ENCODE peak calls at places on chromosomes 11 and 22, in nine cellular contexts. D, L, N, E, O, H, F, M and U are unnamed samples.

GRCh38 chr11:11843233-11843632 is 1.5 kb downstream of the USP47 start:
- DNase-seq in D (no peak), L (no peak), N (peak; percentile 96), E (peak; percentile 58), O (no peak), H (peak; percentile 95), F (no peak), M (no peak), U (no peak)

GRCh38 chr11:132496341-132496740 is 1036.0 kb downstream of the OPCML start:
- DNase-seq in D (no peak), L (no peak), N (no peak), E (no peak), O (no peak), H (no peak), F (no peak), M (no peak), U (no peak)

GRCh38 chr22:37406836-37407235 is 20.4 kb downstream of the ELFN2 start:
- DNase-seq in D (no peak), L (peak; percentile 60), N (no peak), E (no peak), O (no peak), H (no peak), F (no peak), M (no peak), U (no peak)

GRCh38 chr11:63869686-63870085 is 30.8 kb downstream of the MARK2 start:
- DNase-seq in D (no peak), L (no peak), N (no peak), E (no peak), O (no peak), H (no peak), F (no peak), M (no peak), U (no peak)

GRCh38 chr11:5103066-5103465 is 33.7 kb downstream of the OR52E1 start:
- DNase-seq in D (no peak), L (no peak), N (no peak), E (no peak), O (no peak), H (no peak), F (no peak), M (no peak), U (no peak)

GRCh38 chr11:65127473-65128181 is 5.5 kb downstream of the MRPL49 start:
- DNase-seq in D (no peak), L (no peak), N (no peak), E (no peak), O (no peak), H (no peak), F (no peak), M (no peak), U (no peak)

GRCh38 chr22:22745225-22746060 is 101.0 kb downstream of the GGTLC2 start:
- DNase-seq in D (no peak), L (peak; percentile 67), N (peak; percentile 33), E (peak; percentile 5), O (peak; percentile 41), H (peak; percentile 46), F (no peak), M (no peak), U (no peak)

GRCh38 chr11:113874096-113874919 is 1.1 kb downstream of the USP28 start:
- DNase-seq in D (no peak), L (no peak), N (peak; percentile 19), E (no peak), O (no peak), H (no peak), F (no peak), M (no peak), U (no peak)

GRCh38 chr11:134950692-134951304 is 538.8 kb upstream of the B3GAT1 start:
- DNase-seq in D (no peak), L (no peak), N (peak; percentile 10), E (no peak), O (no peak), H (peak; percentile 55), F (no peak), M (no peak), U (no peak)

GRCh38 chr22:23520875-23521441 is 59.1 kb downstream of the IGLL1 start:
- DNase-seq in D (peak; percentile 40), L (peak; percentile 64), N (peak; percentile 19), E (peak; percentile 55), O (peak; percentile 55), H (peak; percentile 38), F (no peak), M (peak; percentile 4), U (no peak)

GRCh38 chr11:66045177-66045639 is 3.8 kb downstream of the GAL3ST3 start:
- DNase-seq in D (peak; percentile 68), L (peak; percentile 77), N (peak; percentile 80), E (peak; percentile 65), O (peak; percentile 78), H (peak; percentile 68), F (peak; percentile 75), M (peak; percentile 43), U (peak; percentile 87)

GRCh38 chr11:88281317-88281712 is 56.2 kb downstream of the CTSC start:
- DNase-seq in D (no peak), L (no peak), N (peak; percentile 30), E (no peak), O (no peak), H (peak; percentile 23), F (no peak), M (no peak), U (no peak)

DNA sequence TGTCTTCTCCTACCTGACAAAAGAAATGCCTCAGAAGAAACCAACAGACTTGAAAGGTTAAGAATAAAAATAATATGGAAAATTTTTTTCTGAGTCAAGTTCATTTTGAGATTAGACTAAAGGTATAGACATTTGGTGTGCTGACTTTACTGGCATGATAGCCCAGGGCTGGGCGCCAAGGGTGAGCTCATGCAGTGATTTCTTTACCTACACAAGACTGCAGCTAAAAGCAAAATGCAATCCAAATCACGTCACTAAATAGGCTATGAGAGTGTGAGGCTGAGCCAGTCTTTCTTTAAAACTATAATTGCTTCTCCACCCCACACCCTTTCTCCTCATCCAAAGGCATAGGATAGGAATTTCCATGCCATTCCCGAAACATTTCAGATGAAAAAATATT is 196.5 kb downstream of the FAM76B start:
- DNase-seq in D (no peak), L (no peak), N (peak; percentile 74), E (no peak), O (no peak), H (peak; percentile 64), F (no peak), M (no peak), U (no peak)
- TF ChIP-seq CTCF in D (no peak), L (no peak), N (no peak), E (no peak), O (no peak), H (no peak), F (no peak), M (no peak), U (no peak)

DNA sequence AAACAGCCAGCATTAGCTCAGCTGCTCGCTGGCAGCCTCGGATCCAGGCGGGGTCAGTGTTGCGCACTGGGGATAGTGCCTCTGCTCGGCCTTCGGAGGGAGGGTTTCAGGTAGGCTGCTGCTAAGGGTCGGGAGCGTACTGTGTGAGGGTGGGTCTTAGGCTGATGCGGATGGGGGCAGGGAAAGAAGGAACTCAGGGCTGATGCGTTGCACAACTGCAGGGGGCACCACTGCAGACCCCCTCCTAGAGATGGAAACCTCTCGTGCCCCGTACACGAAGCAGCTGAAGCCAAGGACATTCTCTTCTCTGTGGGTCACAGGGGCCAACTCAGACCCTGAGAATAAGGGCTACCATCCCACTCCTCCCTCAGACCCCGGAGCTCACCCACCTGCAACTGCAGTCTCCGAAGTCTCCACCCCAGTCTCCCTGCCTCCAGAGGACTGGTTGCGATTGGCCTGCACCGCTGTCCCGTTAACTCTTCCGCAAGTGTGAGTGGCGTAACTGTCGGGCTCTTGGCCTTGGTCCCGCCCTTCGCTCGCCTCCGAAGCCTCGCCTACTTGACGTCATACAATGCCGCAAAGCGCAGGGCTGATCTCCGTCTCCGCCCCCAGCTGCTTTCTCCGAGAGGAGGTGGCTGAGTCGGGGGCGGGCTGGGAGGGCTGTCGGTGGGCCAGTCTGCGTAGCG is at the start of gene KBTBD3:
- DNase-seq in D (peak; percentile 99), L (peak; percentile 98), N (peak; percentile 100), E (peak; percentile 98), O (peak; percentile 98), H (peak; percentile 99), F (peak; percentile 99), M (peak; percentile 98), U (peak; percentile 12)
- TF ChIP-seq CTCF in D (peak; percentile 36), L (peak; percentile 25), N (peak; percentile 52), E (peak; percentile 75), O (no peak), H (peak; percentile 25), F (no peak), M (peak; percentile 52), U (peak; percentile 35)

DNA sequence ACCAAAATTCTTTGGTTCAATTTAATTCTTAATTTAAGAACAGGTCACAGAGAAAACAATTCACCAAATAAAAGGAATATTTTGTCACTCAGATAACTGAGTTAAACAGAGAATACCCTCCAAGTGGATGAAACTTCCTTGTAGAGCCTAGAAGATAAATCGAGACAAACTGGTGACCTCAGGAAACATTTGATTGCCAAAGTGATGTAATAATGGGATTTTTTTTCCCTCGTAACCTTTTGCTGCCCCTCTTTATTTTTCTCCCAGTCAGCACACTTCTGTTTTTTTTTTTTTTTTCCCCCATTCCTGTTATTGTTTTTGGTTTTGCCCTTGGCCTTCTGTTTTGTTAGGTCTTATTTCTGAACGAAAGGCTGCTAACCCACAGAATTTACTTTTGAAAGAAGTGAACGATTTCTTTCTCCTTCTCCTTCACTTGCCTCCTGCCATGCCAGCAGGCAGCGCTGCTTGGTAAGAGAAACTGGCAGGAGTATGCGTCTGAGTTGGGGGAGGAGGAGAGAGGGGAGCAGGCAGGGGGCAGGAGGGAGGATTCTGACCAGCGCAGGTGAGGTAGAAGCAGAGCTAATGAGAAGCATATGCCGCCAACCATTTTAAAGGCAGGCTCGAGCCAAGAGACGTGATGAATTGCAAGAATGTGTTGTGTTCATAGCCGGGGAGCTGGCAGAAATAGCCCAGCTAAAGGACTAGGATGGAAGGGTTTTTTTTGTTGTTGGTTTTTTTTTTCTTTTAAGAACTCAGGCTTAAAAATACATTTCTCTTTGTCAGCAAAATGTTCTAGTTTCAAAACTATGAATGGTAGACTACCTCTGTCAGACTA is 121.9 kb upstream of the MTMR2 start:
- DNase-seq in D (peak; percentile 21), L (no peak), N (peak; percentile 21), E (no peak), O (no peak), H (peak; percentile 74), F (peak; percentile 32), M (peak; percentile 59), U (no peak)
- TF ChIP-seq CTCF in D (no peak), L (no peak), N (peak; percentile 44), E (no peak), O (no peak), H (peak; percentile 39), F (no peak), M (peak; percentile 62), U (peak; percentile 13)

DNA sequence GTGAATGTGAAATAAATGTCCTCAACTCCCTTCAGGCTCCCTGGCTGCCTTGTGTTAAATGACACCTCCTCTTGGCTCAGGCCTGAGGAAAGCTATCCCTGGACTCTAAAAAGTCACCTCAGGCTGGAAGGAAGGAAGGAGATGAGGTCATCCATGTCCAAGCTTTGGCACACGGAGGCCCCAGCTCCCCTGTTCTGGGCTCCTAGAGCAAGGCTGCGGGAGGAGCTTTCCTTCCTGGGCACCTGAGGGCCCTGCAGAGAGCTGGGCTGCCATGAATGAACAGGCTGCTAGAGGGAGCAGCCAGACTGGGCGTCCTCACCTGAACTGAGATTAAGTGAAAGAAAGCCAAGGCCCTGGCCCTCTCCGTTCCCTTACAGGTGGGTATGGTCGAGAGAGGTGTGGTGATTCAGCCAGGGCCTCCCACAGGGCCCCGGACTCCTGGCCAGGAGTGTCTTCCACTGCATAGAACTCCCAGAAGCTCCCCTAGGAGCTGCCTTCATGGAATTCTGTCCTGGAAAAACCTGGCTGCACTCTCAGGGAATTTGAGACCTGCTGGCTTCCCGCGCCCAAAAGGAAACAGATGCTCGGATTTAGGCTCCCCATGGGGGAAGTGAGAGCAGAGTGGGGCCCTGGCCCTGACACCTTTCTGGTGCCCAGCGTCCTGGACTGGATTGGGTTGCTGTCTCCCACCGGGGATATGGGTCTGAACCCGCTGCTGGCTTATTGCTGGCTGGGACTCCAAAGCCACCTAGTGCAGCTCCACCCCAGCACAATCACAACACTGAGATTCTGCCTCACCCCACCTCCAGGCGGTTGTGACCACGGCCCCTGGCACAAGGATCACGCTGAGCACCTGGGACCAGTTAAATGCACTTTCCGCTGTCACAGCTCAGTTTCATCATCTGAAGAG is 22.2 kb downstream of the MYBPC3 start:
- DNase-seq in D (no peak), L (no peak), N (peak; percentile 11), E (no peak), O (no peak), H (no peak), F (peak; percentile 71), M (no peak), U (no peak)
- TF ChIP-seq CTCF in D (no peak), L (no peak), N (peak; percentile 25), E (no peak), O (no peak), H (no peak), F (no peak), M (no peak), U (no peak)